ENCODE peak calls at places on chromosomes 11 and 22, in four cellular contexts. X, T, D and M are unnamed samples.
A peak's percentile ranks its signal among the peaks of the same experiment; 100 is the strongest.

GRCh38 chr22:22519591-22519990 is 479 bp downstream of the ZNF280A start:
- DNase-seq in X (no peak), T (no peak), D (no peak), M (no peak)

GRCh38 chr11:2976289-2977063 is 15.7 kb downstream of the NAP1L4 start:
- DNase-seq in X (no peak), T (no peak), D (no peak), M (no peak)

GRCh38 chr22:42808516-42808915 is 48.6 kb downstream of the ARFGAP3 start:
- DNase-seq in X (no peak), T (peak; percentile 7), D (no peak), M (no peak)

GRCh38 chr11:110121204-110121603 is 28.0 kb downstream of the ZC3H12C start:
- DNase-seq in X (no peak), T (no peak), D (no peak), M (no peak)

GRCh38 chr11:2869561-2870427 is 15.8 kb downstream of the CDKN1C start:
- DNase-seq in X (no peak), T (no peak), D (no peak), M (no peak)

GRCh38 chr11:91776660-91777059 is 448.0 kb upstream of the FAT3 start:
- DNase-seq in X (no peak), T (no peak), D (no peak), M (no peak)

GRCh38 chr11:27018902-27019544 is 21.6 kb upstream of the BBOX1 start:
- DNase-seq in X (no peak), T (no peak), D (no peak), M (no peak)

GRCh38 chr11:76073716-76074115 is 132.6 kb downstream of the WNT11 start:
- DNase-seq in X (no peak), T (no peak), D (no peak), M (peak; percentile 84)

GRCh38 chr22:24402460-24403192 is 24.8 kb upstream of the ADORA2A start:
- DNase-seq in X (peak; percentile 84), T (peak; percentile 34), D (no peak), M (peak; percentile 79)

GRCh38 chr11:69134957-69135356 is 20.8 kb upstream of the SMIM38 start:
- DNase-seq in X (no peak), T (no peak), D (no peak), M (no peak)

GRCh38 chr22:30859714-30860095 is 108.9 kb downstream of the MORC2 start:
- DNase-seq in X (no peak), T (no peak), D (no peak), M (no peak)

GRCh38 chr22:49903322-49904039 is 14.8 kb downstream of the ALG12 start:
- DNase-seq in X (no peak), T (no peak), D (no peak), M (peak; percentile 61)

GRCh38 chr11:3123761-3124733 is 41.1 kb downstream of the OSBPL5 start:
- DNase-seq in X (peak; percentile 76), T (peak; percentile 40), D (no peak), M (no peak)